ENCODE peak calls at places on chromosomes 7 and 10, in five cellular contexts. I, X, A, S and U are unnamed samples.

GRCh38 chr7:1675036-1675671 is 5.1 kb downstream of the ELFN1 start:
- DNase-seq in I (no peak), X (peak; percentile 61), A (no peak), S (peak; percentile 48), U (no peak)

GRCh38 chr10:47241946-47242900 is 57.8 kb upstream of the GDF10 start:
- DNase-seq in I (no peak), X (no peak), A (no peak), S (no peak), U (no peak)

GRCh38 chr10:14244801-14245211 is 85.9 kb downstream of the FRMD4A start:
- DNase-seq in I (no peak), X (no peak), A (no peak), S (no peak), U (no peak)

GRCh38 chr7:134618756-134619530 is 27.7 kb upstream of the BPGM start:
- DNase-seq in I (no peak), X (peak; percentile 39), A (no peak), S (no peak), U (no peak)

GRCh38 chr7:158389514-158390425 is 197.9 kb downstream of the PTPRN2 start:
- DNase-seq in I (no peak), X (peak; percentile 77), A (no peak), S (no peak), U (no peak)

GRCh38 chr10:98212204-98212603 is 55.8 kb downstream of the LOXL4 start:
- DNase-seq in I (no peak), X (no peak), A (no peak), S (no peak), U (no peak)

GRCh38 chr10:133224861-133225366 is 5.1 kb upstream of the UTF1 start:
- DNase-seq in I (no peak), X (no peak), A (no peak), S (no peak), U (no peak)

GRCh38 chr10:72455889-72456588 is 101.3 kb upstream of the DNAJB12 start:
- DNase-seq in I (no peak), X (no peak), A (no peak), S (no peak), U (peak; percentile 1)

GRCh38 chr7:108515013-108515412 is 10.9 kb downstream of the PNPLA8 start:
- DNase-seq in I (no peak), X (no peak), A (no peak), S (no peak), U (no peak)

GRCh38 chr10:6139470-6139869 is 50.6 kb downstream of the RBM17 start:
- DNase-seq in I (no peak), X (no peak), A (no peak), S (no peak), U (no peak)

GRCh38 chr10:51867956-51868355 is 168.6 kb upstream of the CSTF2T start:
- DNase-seq in I (no peak), X (no peak), A (no peak), S (no peak), U (no peak)

GRCh38 chr10:117134084-117135025 is 3.7 kb downstream of the VAX1 start:
- DNase-seq in I (no peak), X (no peak), A (no peak), S (no peak), U (no peak)

GRCh38 chr7:158377800-158378623 is 209.6 kb downstream of the PTPRN2 start:
- DNase-seq in I (no peak), X (no peak), A (no peak), S (peak; percentile 35), U (no peak)

GRCh38 chr7:118153551-118154177 is 30.3 kb upstream of the LSM8 start:
- DNase-seq in I (peak; percentile 42), X (no peak), A (no peak), S (no peak), U (peak; percentile 72)

GRCh38 chr10:79502561-79503309 is 9.6 kb upstream of the EIF5AL1 start:
- DNase-seq in I (peak; percentile 18), X (no peak), A (no peak), S (no peak), U (no peak)

GRCh38 chr7:26898917-26899316 is 34.5 kb upstream of the SKAP2 start:
- DNase-seq in I (no peak), X (no peak), A (no peak), S (no peak), U (no peak)

GRCh38 chr7:16026253-16027020 is 340.0 kb upstream of the MEOX2 start:
- DNase-seq in I (no peak), X (no peak), A (no peak), S (peak; percentile 70), U (no peak)

GRCh38 chr10:98467506-98468318 is 21.0 kb upstream of the HPS1 start:
- DNase-seq in I (peak; percentile 65), X (peak; percentile 90), A (peak; percentile 34), S (peak; percentile 89), U (peak; percentile 84)

GRCh38 chr7:108535744-108536143 is 9.8 kb upstream of the PNPLA8 start:
- DNase-seq in I (no peak), X (no peak), A (no peak), S (no peak), U (no peak)

GRCh38 chr7:98348726-98349474 is 52.0 kb downstream of the BAIAP2L1 start:
- DNase-seq in I (no peak), X (no peak), A (no peak), S (no peak), U (no peak)

GRCh38 chr7:45687721-45688120 is 113.6 kb downstream of the ADCY1 start:
- DNase-seq in I (no peak), X (no peak), A (no peak), S (no peak), U (no peak)

GRCh38 chr10:35335718-35336083 is 608 bp upstream of the CCNY start:
- DNase-seq in I (peak; percentile 24), X (no peak), A (no peak), S (no peak), U (no peak)

GRCh38 chr10:24408365-24408764 is 199.4 kb downstream of the KIAA1217 start:
- DNase-seq in I (no peak), X (no peak), A (no peak), S (no peak), U (no peak)

GRCh38 chr10:49539320-49539885 is 482 bp upstream of the ERCC6 start:
- DNase-seq in I (peak; percentile 44), X (peak; percentile 75), A (peak; percentile 5), S (peak; percentile 66), U (peak; percentile 45)

GRCh38 chr7:41886257-41886905 is 183.5 kb upstream of the INHBA start:
- DNase-seq in I (no peak), X (peak; percentile 75), A (no peak), S (peak; percentile 86), U (no peak)

GRCh38 chr10:24215193-24215592 is 6.3 kb downstream of the KIAA1217 start:
- DNase-seq in I (no peak), X (no peak), A (no peak), S (no peak), U (no peak)

GRCh38 chr10:94066411-94066810 is 72.7 kb downstream of the PLCE1 start:
- DNase-seq in I (peak; percentile 17), X (no peak), A (no peak), S (no peak), U (peak; percentile 11)

GRCh38 chr7:73307436-73307835 is 1.2 kb downstream of the NSUN5 start:
- DNase-seq in I (no peak), X (peak; percentile 62), A (no peak), S (peak; percentile 44), U (no peak)

GRCh38 chr10:24894309-24894708 is 58.1 kb downstream of the PRTFDC1 start:
- DNase-seq in I (no peak), X (no peak), A (no peak), S (no peak), U (no peak)

GRCh38 chr7:21507627-21508343 is 35.1 kb upstream of the DNAH11 start:
- DNase-seq in I (peak; percentile 28), X (no peak), A (no peak), S (peak; percentile 57), U (peak; percentile 51)

GRCh38 chr7:98922392-98923107 is 44.2 kb downstream of the TRRAP start:
- DNase-seq in I (no peak), X (no peak), A (no peak), S (no peak), U (no peak)

GRCh38 chr10:6416892-6417512 is 163.1 kb downstream of the PRKCQ start:
- DNase-seq in I (peak; percentile 51), X (no peak), A (no peak), S (no peak), U (peak; percentile 70)

GRCh38 chr7:32204361-32205018 is 134.3 kb upstream of the PDE1C start:
- DNase-seq in I (peak; percentile 70), X (peak; percentile 93), A (no peak), S (peak; percentile 75), U (peak; percentile 56)

GRCh38 chr10:66748217-66748616 is 177.6 kb upstream of the LRRTM3 start:
- DNase-seq in I (no peak), X (no peak), A (no peak), S (no peak), U (no peak)